ENCODE peak calls at places on chromosomes 11 and 22, in six cellular contexts. R is cardiac fibroblast, F is astrocyte of the spinal cord, T is mammary epithelial cell, E is PC-3, K is fibroblast of lung. G is an unnamed sample.

GRCh38 chr11:109000531-109000930 is 335.7 kb downstream of the DDX10 start:
- DNase-seq in R (no peak), F (no peak), T (no peak), E (peak; percentile 62), K (no peak), G (peak; percentile 25)

GRCh38 chr11:131723088-131723487 is 352.7 kb downstream of the NTM start:
- DNase-seq in R (no peak), F (no peak), T (no peak), E (no peak), K (no peak), G (no peak)

GRCh38 chr22:25054943-25055511 is 102.5 kb downstream of the KIAA1671 start:
- DNase-seq in R (no peak), F (no peak), T (no peak), E (no peak), K (peak; percentile 13), G (peak; percentile 54)

GRCh38 chr11:16763746-16764145 is 25.3 kb downstream of the C11orf58 start:
- DNase-seq in R (no peak), F (no peak), T (no peak), E (no peak), K (no peak), G (no peak)

GRCh38 chr11:75147875-75148263 is 3.0 kb upstream of the SLCO2B1 start:
- DNase-seq in R (no peak), F (no peak), T (no peak), E (no peak), K (no peak), G (no peak)

GRCh38 chr22:38754247-38755154 is 1.3 kb downstream of the SUN2 start:
- DNase-seq in R (peak; percentile 56), F (peak; percentile 39), T (peak; percentile 81), E (peak; percentile 67), K (peak; percentile 73), G (peak; percentile 85)

GRCh38 chr11:75193711-75194110 is 42.8 kb downstream of the SLCO2B1 start:
- DNase-seq in R (no peak), F (no peak), T (no peak), E (no peak), K (no peak), G (no peak)

GRCh38 chr11:832529-833113 is at the start of gene CD151:
- DNase-seq in R (peak; percentile 46), F (peak; percentile 63), T (peak; percentile 63), E (peak; percentile 60), K (peak; percentile 65), G (peak; percentile 79)

GRCh38 chr11:82722236-82722635 is 11.4 kb downstream of the FAM181B start:
- DNase-seq in R (no peak), F (no peak), T (no peak), E (no peak), K (no peak), G (no peak)

GRCh38 chr11:36092314-36093030 is 148.6 kb downstream of the LDLRAD3 start:
- DNase-seq in R (peak; percentile 43), F (no peak), T (no peak), E (no peak), K (no peak), G (no peak)

GRCh38 chr11:67054851-67055523 is 1.7 kb upstream of the RHOD start:
- DNase-seq in R (peak; percentile 87), F (peak; percentile 69), T (peak; percentile 98), E (peak; percentile 99), K (peak; percentile 78), G (peak; percentile 100)

GRCh38 chr22:37967147-37967546 is 13.6 kb downstream of the POLR2F start:
- DNase-seq in R (no peak), F (no peak), T (no peak), E (no peak), K (no peak), G (no peak)

GRCh38 chr11:77397631-77398030 is 76.3 kb downstream of the PAK1 start:
- DNase-seq in R (no peak), F (no peak), T (no peak), E (no peak), K (no peak), G (no peak)

GRCh38 chr11:12220305-12220704 is 109.9 kb downstream of the MICAL2 start:
- DNase-seq in R (no peak), F (no peak), T (no peak), E (no peak), K (no peak), G (no peak)

GRCh38 chr22:37240941-37241320 is 3.1 kb downstream of the RAC2 start:
- DNase-seq in R (no peak), F (no peak), T (no peak), E (no peak), K (no peak), G (no peak)

GRCh38 chr22:37428649-37429586 is 1.6 kb upstream of the ELFN2 start:
- DNase-seq in R (peak; percentile 53), F (peak; percentile 47), T (no peak), E (no peak), K (peak; percentile 45), G (peak; percentile 50)

GRCh38 chr22:38214248-38215056 is 12.7 kb downstream of the MAFF start:
- DNase-seq in R (peak; percentile 58), F (peak; percentile 71), T (no peak), E (no peak), K (peak; percentile 58), G (peak; percentile 72)

GRCh38 chr22:48800036-48800885 is 1027.4 kb downstream of the BRD1 start:
- DNase-seq in R (no peak), F (no peak), T (no peak), E (no peak), K (no peak), G (no peak)

GRCh38 chr22:38435010-38435409 is 20.0 kb downstream of the KCNJ4 start:
- DNase-seq in R (no peak), F (no peak), T (no peak), E (no peak), K (no peak), G (no peak)

GRCh38 chr11:99257131-99257530 is 236.4 kb downstream of the CNTN5 start:
- DNase-seq in R (peak; percentile 47), F (no peak), T (no peak), E (peak; percentile 54), K (no peak), G (peak; percentile 67)

GRCh38 chr22:42338502-42338901 is 68.0 kb upstream of the TCF20 start:
- DNase-seq in R (no peak), F (no peak), T (no peak), E (no peak), K (no peak), G (no peak)

DNA sequence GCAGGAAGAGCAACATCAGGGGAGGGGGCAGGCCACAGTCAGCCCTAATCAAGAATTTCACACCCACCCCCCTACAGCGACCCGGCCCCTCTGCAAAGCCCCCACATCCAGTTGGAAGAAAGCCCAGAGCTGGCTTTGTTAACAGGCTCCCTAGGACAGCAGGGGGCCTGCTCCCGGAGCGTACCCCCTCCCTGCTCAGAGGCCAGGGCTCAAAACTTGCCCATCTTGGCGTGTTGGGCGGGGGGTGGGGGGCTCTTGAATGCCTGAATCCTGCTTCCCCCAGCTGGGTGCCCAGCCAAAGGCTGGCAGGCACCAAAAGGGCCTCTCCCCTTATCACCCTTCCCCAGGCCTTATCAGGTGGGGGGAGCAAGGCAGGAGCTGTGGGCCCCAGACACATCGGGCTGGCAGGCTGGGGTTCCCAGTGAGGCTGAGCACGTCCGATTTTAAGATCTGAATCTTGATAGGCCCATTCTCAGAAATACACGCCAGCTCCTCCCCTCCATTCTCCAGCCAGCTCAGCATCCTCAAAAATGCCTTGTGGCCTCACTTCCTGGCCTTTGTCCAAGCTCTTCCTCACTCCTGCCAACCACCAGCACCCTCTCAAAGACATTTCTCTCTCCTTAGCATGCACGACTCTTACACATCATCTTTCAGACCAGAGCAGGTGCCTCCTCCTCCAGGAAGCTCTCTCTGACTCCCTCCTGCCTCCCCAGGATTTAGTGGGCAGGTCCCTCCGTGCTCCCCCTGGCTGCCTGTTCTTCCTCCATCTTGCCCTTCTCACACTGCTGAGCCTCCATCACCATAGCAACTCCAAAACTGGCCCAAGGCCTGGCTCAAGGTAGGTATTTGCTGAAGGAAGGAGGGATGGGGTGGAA is 384.8 kb downstream of the MN1 start:
- DNase-seq in R (peak; percentile 96), F (peak; percentile 89), T (peak; percentile 91), E (peak; percentile 60), K (peak; percentile 93), G (peak; percentile 90)
- TF ChIP-seq CTCF in R (peak; percentile 11), F (peak; percentile 10), T (no peak), E (no peak), K (no peak), G (peak; percentile 16)

GRCh38 chr22:50601669-50602337 is 1.2 kb downstream of the MAPK8IP2 start:
- DNase-seq in R (no peak), F (no peak), T (no peak), E (no peak), K (no peak), G (no peak)

GRCh38 chr22:50602338-50602700 is 1.7 kb downstream of the MAPK8IP2 start:
- DNase-seq in R (no peak), F (no peak), T (no peak), E (no peak), K (no peak), G (no peak)

GRCh38 chr22:50599816-50600454 is 658 bp upstream of the MAPK8IP2 start:
- DNase-seq in R (peak; percentile 29), F (no peak), T (peak; percentile 8), E (peak; percentile 14), K (peak; percentile 33), G (peak; percentile 47)

GRCh38 chr22:50600967-50601668 is 525 bp downstream of the MAPK8IP2 start:
- DNase-seq in R (no peak), F (no peak), T (no peak), E (no peak), K (no peak), G (no peak)

DNA sequence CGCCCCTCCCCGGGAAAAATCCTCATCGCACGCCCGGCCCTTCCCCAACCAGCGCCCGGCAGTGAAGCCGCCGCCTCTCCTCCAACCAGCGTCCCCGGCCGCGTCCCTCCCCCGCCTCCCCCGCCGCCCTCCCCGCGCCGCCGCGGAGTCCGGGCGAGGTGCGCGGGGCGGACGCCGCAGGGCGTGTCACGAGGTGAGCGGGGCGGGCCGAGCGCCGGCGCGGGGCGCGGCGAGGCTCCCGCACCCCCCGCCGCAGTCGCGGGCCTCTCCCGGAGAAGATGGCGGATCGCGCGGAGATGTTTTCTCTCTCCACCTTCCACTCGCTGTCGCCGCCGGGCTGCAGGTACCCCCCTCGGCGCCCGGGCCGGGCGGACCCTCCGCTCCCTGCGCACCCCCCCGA is at the start of gene MAPK8IP2:
- DNase-seq in R (no peak), F (no peak), T (no peak), E (peak; percentile 4), K (no peak), G (no peak)
- H3K4me3 ChIP-seq in R (peak within 1 kb of the TSS; percentile 24), F (no peak within 1 kb of the TSS), T (no peak within 1 kb of the TSS), E (no peak within 1 kb of the TSS), K (no peak within 1 kb of the TSS), G (no peak within 1 kb of the TSS)

GRCh38 chr11:123429851-123430735 is at the start of gene GRAMD1B:
- DNase-seq in R (peak; percentile 70), F (peak; percentile 84), T (no peak), E (peak; percentile 81), K (peak; percentile 83), G (peak; percentile 11)

GRCh38 chr11:123429336-123429735 is 733 bp upstream of the GRAMD1B start:
- DNase-seq in R (peak; percentile 90), F (peak; percentile 45), T (no peak), E (peak; percentile 69), K (peak; percentile 70), G (peak; percentile 54)

GRCh38 chr11:123428221-123428631 is 1.8 kb upstream of the GRAMD1B start:
- DNase-seq in R (no peak), F (no peak), T (no peak), E (no peak), K (no peak), G (no peak)

GRCh38 chr11:123431619-123432018 is 1.6 kb downstream of the GRAMD1B start:
- DNase-seq in R (no peak), F (peak; percentile 10), T (no peak), E (peak; percentile 86), K (no peak), G (peak; percentile 39)

GRCh38 chr11:123430736-123431356 is 777 bp downstream of the GRAMD1B start:
- DNase-seq in R (peak; percentile 53), F (peak; percentile 60), T (peak; percentile 1), E (peak; percentile 72), K (peak; percentile 47), G (peak; percentile 21)
- TF ChIP-seq CTCF in R (no peak), F (no peak), T (no peak), E (no peak), K (no peak), G (no peak)

GRCh38 chr11:65712633-65713076 is 603 bp downstream of the KAT5 start:
- DNase-seq in R (no peak), F (no peak), T (no peak), E (no peak), K (no peak), G (no peak)
- H3K4me3 ChIP-seq in R (peak overlapping the region; percentile 78), F (peak overlapping the region; percentile 83), T (peak overlapping the region; percentile 56), E (peak overlapping the region; percentile 70), K (peak overlapping the region; percentile 77), G (peak overlapping the region; percentile 84)